ENCODE peak calls at places on chromosomes 16 and 17, in five cellular contexts. F is RWPE1; Y is kidney epithelial cell; T is effector memory CD8-positive, alpha-beta T cell; R is activated effector memory CD4-positive, alpha-beta T cell treated with Interleukin-2 at 50 U/mL for 16 hours. P is an unnamed sample.
A peak's percentile ranks its signal among the peaks of the same experiment; 100 is the strongest.

GRCh38 chr17:43615330-43615729 is 46.4 kb downstream of the MEOX1 start:
- DNase-seq in Y (no peak), R (no peak), T (no peak), F (peak; percentile 89), P (no peak)

GRCh38 chr16:17367932-17368331 is 102.8 kb downstream of the XYLT1 start:
- DNase-seq in F (no peak), R (no peak), Y (no peak), T (no peak), P (no peak)

GRCh38 chr17:45234641-45235040 is 13.0 kb downstream of the FMNL1 start:
- DNase-seq in Y (no peak), R (no peak), T (no peak), F (no peak), P (no peak)

GRCh38 chr17:32518856-32519768 is 32.3 kb downstream of the CDK5R1 start:
- DNase-seq in F (peak; percentile 64), Y (no peak), T (peak; percentile 66), R (peak; percentile 76), P (peak; percentile 95)

GRCh38 chr16:4601317-4602186 is 13.1 kb downstream of the UBALD1 start:
- DNase-seq in T (no peak), F (no peak), R (no peak), Y (no peak), P (no peak)

GRCh38 chr16:10197003-10197402 is 14.8 kb upstream of the GRIN2A start:
- DNase-seq in R (no peak), T (no peak), Y (no peak), F (no peak), P (no peak)

GRCh38 chr17:55424893-55425540 is 3.4 kb upstream of the MMD start:
- DNase-seq in Y (no peak), T (no peak), F (no peak), R (no peak), P (no peak)

GRCh38 chr17:67063146-67063545 is 18.8 kb downstream of the CACNG1 start:
- DNase-seq in R (no peak), T (no peak), F (no peak), Y (no peak), P (no peak)

GRCh38 chr17:58156839-58157803 is 8.9 kb downstream of the OR4D1 start:
- DNase-seq in T (peak; percentile 52), R (peak; percentile 45), Y (no peak), F (no peak), P (no peak)

GRCh38 chr17:20771104-20771503 is 191.6 kb downstream of the CDRT15L2 start:
- DNase-seq in T (no peak), Y (no peak), R (no peak), F (no peak), P (no peak)

GRCh38 chr17:18187816-18188761 is 4.5 kb downstream of the ALKBH5 start:
- DNase-seq in F (no peak), Y (peak; percentile 44), T (no peak), R (no peak), P (no peak)

GRCh38 chr16:87318158-87318644 is 1.0 kb upstream of the C16orf95 start:
- DNase-seq in R (no peak), F (no peak), T (no peak), Y (no peak), P (no peak)

GRCh38 chr17:42287305-42288077 is 807 bp upstream of the STAT5A start:
- DNase-seq in T (peak; percentile 44), Y (no peak), F (no peak), R (peak; percentile 31), P (no peak)

GRCh38 chr16:78310990-78311561 is 211.6 kb downstream of the WWOX start:
- DNase-seq in Y (no peak), T (no peak), R (no peak), F (no peak), P (no peak)

GRCh38 chr17:60941028-60941427 is 263.4 kb downstream of the BCAS3 start:
- DNase-seq in Y (no peak), F (peak; percentile 19), T (no peak), R (no peak), P (peak; percentile 66)

GRCh38 chr17:58570758-58571157 is 56.3 kb upstream of the MTMR4 start:
- DNase-seq in R (no peak), T (no peak), Y (no peak), F (no peak), P (no peak)

GRCh38 chr16:58345574-58346354 is 46.5 kb upstream of the GINS3 start:
- DNase-seq in Y (no peak), T (no peak), R (no peak), F (no peak), P (no peak)

GRCh38 chr17:41150026-41150425 is 401 bp upstream of the KRTAP4-5 start:
- DNase-seq in Y (no peak), F (no peak), R (no peak), T (no peak), P (no peak)

GRCh38 chr17:7579001-7579838 is at the start of gene CD68:
- DNase-seq in Y (peak; percentile 71), T (no peak), F (peak; percentile 90), R (peak; percentile 29), P (peak; percentile 88)

GRCh38 chr17:38451840-38452529 is 23.7 kb downstream of the ARHGAP23 start:
- DNase-seq in R (no peak), T (no peak), F (peak; percentile 91), Y (no peak), P (peak; percentile 84)

GRCh38 chr16:80158766-80159165 is 382.0 kb upstream of the DYNLRB2 start:
- DNase-seq in T (no peak), R (no peak), Y (peak; percentile 53), F (peak; percentile 72), P (no peak)

GRCh38 chr16:29675811-29676643 is 3.0 kb upstream of the QPRT start:
- DNase-seq in Y (no peak), R (no peak), F (peak; percentile 28), T (no peak), P (peak; percentile 31)

GRCh38 chr16:52309761-52310416 is 237.1 kb downstream of the TOX3 start:
- DNase-seq in T (no peak), F (no peak), R (no peak), Y (no peak), P (no peak)

GRCh38 chr17:73856585-73856984 is 212.3 kb upstream of the SDK2 start:
- DNase-seq in F (no peak), T (no peak), Y (no peak), R (no peak), P (no peak)

GRCh38 chr17:2450016-2450650 is 49.3 kb upstream of the MNT start:
- DNase-seq in T (no peak), R (no peak), F (no peak), Y (no peak), P (no peak)

GRCh38 chr17:80959330-80960036 is 32.2 kb upstream of the CHMP6 start:
- DNase-seq in R (no peak), Y (no peak), F (no peak), T (no peak), P (no peak)

GRCh38 chr16:47047804-47048203 is 74.3 kb upstream of the DNAJA2 start:
- DNase-seq in R (no peak), T (no peak), Y (no peak), F (no peak), P (no peak)